ENCODE peak calls at places on chromosomes 4 and X, in eight cellular contexts. X is neural crest cell, M is ascending aorta, C is PC-9, U is endodermal cell, Y is MCF 10A, P is osteoblast, E is GM13976. T is an unnamed sample.
A peak's percentile ranks its signal among the peaks of the same experiment; 100 is the strongest.

GRCh38 chrX:150298841-150299551 is 64.1 kb upstream of the MAMLD1 start:
- DNase-seq in X (no peak), M (no peak), C (no peak), U (no peak), Y (no peak), P (no peak), E (no peak), T (no peak)

GRCh38 chr4:153555730-153556440 is 89.7 kb downstream of the TMEM131L start:
- DNase-seq in X (no peak), M (no peak), C (no peak), U (no peak), Y (peak; percentile 67), P (peak; percentile 73), E (no peak), T (no peak)

GRCh38 chr4:86927843-86928395 is 6.9 kb upstream of the AFF1 start:
- DNase-seq in X (no peak), M (no peak), C (peak; percentile 90), U (no peak), Y (peak; percentile 99), P (peak; percentile 91), E (no peak), T (no peak)

GRCh38 chr4:110514889-110515479 is 39.0 kb downstream of the ENPEP start:
- DNase-seq in X (no peak), M (no peak), C (peak; percentile 39), U (no peak), Y (peak; percentile 54), P (no peak), E (no peak), T (no peak)

GRCh38 chr4:123060039-123060770 is 137.8 kb upstream of the NUDT6 start:
- DNase-seq in X (no peak), M (no peak), C (no peak), U (peak; percentile 45), Y (no peak), P (no peak), E (no peak), T (no peak)

GRCh38 chrX:29281078-29281742 is 694.0 kb downstream of the IL1RAPL1 start:
- DNase-seq in X (no peak), M (no peak), C (no peak), U (no peak), Y (no peak), P (peak; percentile 14), E (no peak), T (no peak)

GRCh38 chr4:153788064-153788418 is 842 bp downstream of the SFRP2 start:
- DNase-seq in X (no peak), M (no peak), C (no peak), U (peak; percentile 66), Y (no peak), P (no peak), E (no peak), T (no peak)

GRCh38 chr4:26360273-26360672 is 39.5 kb downstream of the RBPJ start:
- DNase-seq in X (no peak), M (no peak), C (no peak), U (no peak), Y (no peak), P (no peak), E (no peak), T (no peak)

GRCh38 chrX:150032742-150033141 is 94.5 kb upstream of the EOLA2 start:
- DNase-seq in X (no peak), M (no peak), C (peak; percentile 84), U (no peak), Y (peak; percentile 82), P (no peak), E (no peak), T (no peak)

GRCh38 chrX:20399728-20400414 is 133.2 kb upstream of the RPS6KA3 start:
- DNase-seq in X (no peak), M (no peak), C (no peak), U (no peak), Y (no peak), P (no peak), E (no peak), T (no peak)

GRCh38 chr4:82124365-82124764 is 249.4 kb downstream of the HNRNPD start:
- DNase-seq in X (peak; percentile 6), M (no peak), C (no peak), U (no peak), Y (peak; percentile 28), P (no peak), E (no peak), T (no peak)

GRCh38 chrX:100643943-100644587 is at the start of gene SRPX2:
- DNase-seq in X (no peak), M (peak; percentile 40), C (peak; percentile 90), U (no peak), Y (peak; percentile 86), P (peak; percentile 88), E (no peak), T (no peak)

GRCh38 chr4:1246111-1246881 is 2.6 kb downstream of the CTBP1 start:
- DNase-seq in X (no peak), M (no peak), C (peak; percentile 82), U (no peak), Y (no peak), P (peak; percentile 93), E (peak; percentile 45), T (no peak)

GRCh38 chrX:133448512-133449076 is 33.3 kb upstream of the GPC4 start:
- DNase-seq in X (no peak), M (no peak), C (no peak), U (peak; percentile 53), Y (no peak), P (no peak), E (no peak), T (no peak)

GRCh38 chr4:23934915-23935314 is 45.1 kb upstream of the PPARGC1A start:
- DNase-seq in X (no peak), M (no peak), C (no peak), U (peak; percentile 84), Y (peak; percentile 96), P (peak; percentile 49), E (no peak), T (no peak)

GRCh38 chr4:67918428-67918827 is 34.6 kb upstream of the TMPRSS11D start:
- DNase-seq in X (no peak), M (no peak), C (no peak), U (no peak), Y (peak; percentile 28), P (no peak), E (no peak), T (no peak)

DNA sequence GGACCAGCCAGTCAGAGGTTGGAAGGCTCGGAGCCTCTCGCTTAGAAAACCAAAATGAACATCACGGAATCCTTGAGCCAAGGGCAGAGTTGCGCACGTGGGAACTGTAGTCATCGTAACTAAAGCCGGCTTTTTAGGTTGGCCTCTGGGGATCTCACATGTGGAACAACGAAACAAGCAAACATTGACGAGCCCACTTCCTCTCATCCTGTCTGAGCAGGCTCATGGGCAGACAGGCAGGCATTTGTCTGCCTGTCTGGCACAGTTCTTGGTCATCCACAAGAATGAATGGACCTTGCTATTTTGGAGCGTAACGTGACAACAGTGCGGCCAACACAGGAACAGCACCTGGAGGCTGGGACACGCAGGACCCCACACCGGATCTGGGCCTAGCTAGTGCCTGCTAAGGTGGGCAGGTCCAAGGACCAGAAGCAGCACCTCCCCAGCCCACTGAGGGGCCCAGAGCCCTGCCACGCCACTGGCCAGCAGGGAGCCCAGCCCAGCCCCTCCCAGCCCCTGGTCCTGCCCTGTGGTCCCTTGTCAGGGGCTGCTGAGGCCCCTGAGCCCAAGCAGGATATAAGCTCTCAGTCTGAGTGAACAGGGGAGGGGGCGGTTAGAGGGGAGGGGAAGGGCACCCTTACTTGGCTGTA is 9.2 kb upstream of the TREX2 start:
- DNase-seq in X (no peak), M (no peak), C (no peak), U (no peak), Y (no peak), P (no peak), E (no peak), T (no peak)
- TF ChIP-seq CTCF in X (no peak), M (no peak), C (no peak), U (no peak), Y (no peak), P (no peak), E (no peak), T (no peak)

DNA sequence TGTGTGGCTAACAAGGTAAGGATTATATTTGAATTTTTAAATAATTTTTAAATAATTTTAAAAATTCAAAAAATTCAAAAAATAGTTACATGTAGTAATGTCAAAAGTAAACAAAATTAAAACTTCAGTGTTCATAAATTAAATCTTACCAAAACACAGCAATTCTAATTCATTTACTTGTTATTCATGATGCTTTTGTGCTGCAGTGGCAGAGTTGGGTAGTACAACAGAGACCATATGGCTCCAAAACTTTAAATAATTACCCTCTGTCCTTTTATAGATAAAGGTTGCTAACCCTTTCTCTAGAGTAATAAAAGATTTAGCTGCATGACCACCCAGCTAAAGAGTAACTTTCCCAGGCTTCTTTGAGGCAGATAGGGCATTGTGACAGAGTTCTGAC is 1355.6 kb downstream of the FSTL5 start:
- DNase-seq in X (no peak), M (no peak), C (no peak), U (no peak), Y (no peak), P (no peak), E (no peak), T (no peak)
- TF ChIP-seq CTCF in X (peak; percentile 48), M (no peak), C (no peak), U (peak; percentile 61), Y (no peak), P (no peak), E (no peak), T (peak; percentile 69)

DNA sequence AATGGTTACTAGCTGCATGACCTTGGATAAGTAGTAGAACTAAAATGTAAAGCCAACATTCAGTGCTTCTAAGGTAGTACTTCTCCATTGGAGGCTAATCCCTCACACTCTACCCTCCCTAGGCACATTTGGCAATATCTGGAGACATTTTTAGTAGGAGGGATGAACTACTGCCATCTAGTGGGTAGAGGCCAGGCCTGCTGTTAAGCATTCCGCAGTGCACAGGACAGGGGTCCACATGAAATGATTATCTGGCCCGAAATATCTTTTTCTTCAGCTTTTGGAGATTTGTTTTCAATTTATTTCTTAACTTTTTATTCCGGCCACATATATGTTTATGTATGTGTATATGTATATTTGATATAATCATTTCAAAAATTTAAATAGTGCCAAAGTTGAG is 36.0 kb upstream of the SPANXC start:
- DNase-seq in X (peak; percentile 1), M (no peak), C (no peak), U (peak; percentile 68), Y (peak; percentile 66), P (no peak), E (no peak), T (no peak)
- TF ChIP-seq CTCF in X (peak; percentile 72), M (no peak), C (peak; percentile 79), U (peak; percentile 84), Y (peak; percentile 74), P (peak; percentile 56), E (peak; percentile 24), T (peak; percentile 76)

GRCh38 chrX:68492583-68492982 is 6.3 kb upstream of the YIPF6 start:
- DNase-seq in X (no peak), M (no peak), C (no peak), U (no peak), Y (no peak), P (no peak), E (no peak), T (no peak)

GRCh38 chrX:68487924-68488323 is 10.9 kb upstream of the YIPF6 start:
- DNase-seq in X (no peak), M (no peak), C (no peak), U (no peak), Y (no peak), P (no peak), E (no peak), T (no peak)

GRCh38 chrX:68487254-68487653 is 11.6 kb upstream of the YIPF6 start:
- DNase-seq in X (no peak), M (no peak), C (no peak), U (no peak), Y (no peak), P (no peak), E (no peak), T (no peak)

GRCh38 chrX:68488657-68489056 is 10.2 kb upstream of the YIPF6 start:
- DNase-seq in X (no peak), M (no peak), C (no peak), U (no peak), Y (no peak), P (no peak), E (no peak), T (no peak)

GRCh38 chrX:68490644-68491043 is 8.2 kb upstream of the YIPF6 start:
- DNase-seq in X (no peak), M (no peak), C (peak; percentile 37), U (peak; percentile 52), Y (peak; percentile 41), P (peak; percentile 74), E (no peak), T (no peak)
- TF ChIP-seq CTCF in X (peak; percentile 53), M (no peak), C (peak; percentile 61), U (peak; percentile 62), Y (peak; percentile 25), P (peak; percentile 45), E (no peak), T (peak; percentile 59)